ENCODE peak calls at places on chromosome 1, in five cellular contexts. G is vagina, J is spleen, I is IMR-90, P is right lobe of liver. C is an unnamed sample.

GRCh38 chr1:13624526-13624925 is 40.9 kb downstream of the PDPN start:
- DNase-seq in G (no peak), J (no peak), I (no peak), P (no peak), C (no peak)

GRCh38 chr1:53477626-53478025 is 18.4 kb downstream of the DMRTB1 start:
- DNase-seq in G (no peak), J (no peak), I (no peak), P (no peak), C (no peak)

GRCh38 chr1:242890211-242890741 is 364.8 kb downstream of the CEP170 start:
- DNase-seq in G (no peak), J (no peak), I (no peak), P (no peak), C (no peak)

GRCh38 chr1:236035681-236036101 is 29.2 kb downstream of the NID1 start:
- DNase-seq in G (no peak), J (no peak), I (peak; percentile 53), P (no peak), C (peak; percentile 69)

GRCh38 chr1:198929961-198930599 is 291.2 kb downstream of the PTPRC start:
- DNase-seq in G (no peak), J (no peak), I (peak; percentile 31), P (no peak), C (no peak)

GRCh38 chr1:2929335-2929734 is 91.9 kb upstream of the ACTRT2 start:
- DNase-seq in G (no peak), J (no peak), I (no peak), P (no peak), C (no peak)

GRCh38 chr1:15256584-15256983 is 9.6 kb downstream of the FHAD1 start:
- DNase-seq in G (no peak), J (no peak), I (no peak), P (no peak), C (no peak)

GRCh38 chr1:84078824-84079167 is 65.3 kb upstream of the PRKACB start:
- DNase-seq in G (no peak), J (no peak), I (no peak), P (no peak), C (no peak)

GRCh38 chr1:155062702-155063411 is 683 bp upstream of the EFNA4 start:
- DNase-seq in G (no peak), J (peak; percentile 89), I (peak; percentile 33), P (no peak), C (no peak)

GRCh38 chr1:119909890-119910596 is 13.7 kb upstream of the ADAM30 start:
- DNase-seq in G (no peak), J (no peak), I (no peak), P (no peak), C (no peak)

GRCh38 chr1:17866451-17867029 is 111.4 kb downstream of the ACTL8 start:
- DNase-seq in G (no peak), J (no peak), I (peak; percentile 95), P (no peak), C (no peak)

GRCh38 chr1:68225781-68226180 is 6.5 kb downstream of the WLS start:
- DNase-seq in G (no peak), J (no peak), I (peak; percentile 30), P (no peak), C (no peak)

GRCh38 chr1:27539901-27540861 is 50.2 kb upstream of the WASF2 start:
- DNase-seq in G (no peak), J (no peak), I (peak; percentile 75), P (no peak), C (no peak)

DNA sequence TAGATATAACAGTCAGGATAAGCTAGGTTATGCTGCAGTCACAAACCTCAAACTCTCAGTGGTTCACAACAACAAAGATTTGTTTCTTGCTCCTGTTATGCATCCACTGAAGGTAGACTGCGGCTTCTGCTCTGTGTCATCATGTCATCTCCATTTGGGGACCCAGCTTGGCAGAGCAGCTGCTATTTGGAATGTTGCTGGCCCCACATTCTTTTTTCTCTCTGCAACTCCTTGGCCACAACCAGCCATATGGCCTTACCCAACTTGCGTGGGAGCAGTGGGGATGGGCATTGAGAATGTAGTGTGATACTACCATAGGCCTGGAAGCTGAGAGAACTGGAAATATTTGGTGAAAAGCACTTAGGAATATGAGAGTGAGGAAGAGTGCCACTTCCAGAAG is 26.4 kb downstream of the AGO4 start:
- DNase-seq in G (no peak), J (no peak), I (no peak), P (no peak), C (no peak)
- H3K36me3 ChIP-seq in G (no peaks in the 10 kb centered on the region), J (peaks cover 100% of the 10 kb centered on the region), I (peaks cover 32% of the 10 kb centered on the region), P (peaks cover 44% of the 10 kb centered on the region), C (no peaks in the 10 kb centered on the region)

DNA sequence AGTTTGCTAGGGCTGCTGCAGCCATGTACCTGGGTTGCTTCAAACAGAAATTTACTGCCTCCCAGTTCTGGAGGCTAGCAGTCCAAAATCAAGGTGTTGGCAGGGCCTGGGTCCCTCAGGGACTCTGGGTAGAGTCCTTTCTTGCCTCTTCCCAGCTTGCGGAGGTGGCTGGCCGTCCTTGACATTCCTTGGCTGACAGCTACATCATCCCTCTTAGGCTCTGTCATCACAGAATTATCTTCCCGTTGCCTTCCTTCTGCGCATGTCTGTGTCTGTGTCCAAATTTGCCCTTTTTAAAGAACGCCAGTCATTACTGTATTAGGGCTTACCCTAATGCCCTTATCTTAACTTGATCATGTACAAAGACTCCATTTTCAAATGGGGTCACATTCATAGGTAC is 37.6 kb upstream of the PGBD5 start:
- DNase-seq in G (no peak), J (no peak), I (no peak), P (no peak), C (no peak)
- TF ChIP-seq POLR2A in G (no peak), J (no peak), I (no peak), P (no peak), C (no peak)

DNA sequence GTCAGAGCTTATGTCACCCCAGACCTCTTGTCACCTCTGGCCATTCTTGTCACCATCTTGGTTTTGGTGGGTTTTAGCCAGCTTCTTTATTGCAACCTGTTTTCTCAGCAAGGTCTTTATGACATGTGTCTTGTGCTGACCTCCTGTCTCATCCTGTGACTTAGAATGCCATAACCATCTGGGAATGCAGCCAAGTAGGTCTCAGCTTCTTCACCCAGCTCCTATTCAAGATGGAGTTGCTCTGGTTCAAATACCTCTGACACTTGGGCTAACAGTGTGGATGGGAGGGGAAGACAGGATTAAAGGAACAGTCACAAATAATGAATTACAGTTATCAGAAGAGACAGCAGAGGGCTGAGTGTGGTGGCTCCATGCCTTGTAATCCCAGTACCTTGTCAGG is 30.5 kb upstream of the PIK3CD start:
- DNase-seq in G (no peak), J (no peak), I (no peak), P (no peak), C (no peak)
- H3K36me3 ChIP-seq in G (no peaks in the 10 kb centered on the region), J (no peaks in the 10 kb centered on the region), I (no peaks in the 10 kb centered on the region), P (no peaks in the 10 kb centered on the region), C (no peaks in the 10 kb centered on the region)

GRCh38 chr1:208835781-208836180 is 591.6 kb upstream of the PLXNA2 start:
- DNase-seq in G (no peak), J (no peak), I (no peak), P (no peak), C (no peak)
- TF ChIP-seq POLR2A in G (no peak), J (no peak), I (no peak), P (no peak), C (no peak)

DNA sequence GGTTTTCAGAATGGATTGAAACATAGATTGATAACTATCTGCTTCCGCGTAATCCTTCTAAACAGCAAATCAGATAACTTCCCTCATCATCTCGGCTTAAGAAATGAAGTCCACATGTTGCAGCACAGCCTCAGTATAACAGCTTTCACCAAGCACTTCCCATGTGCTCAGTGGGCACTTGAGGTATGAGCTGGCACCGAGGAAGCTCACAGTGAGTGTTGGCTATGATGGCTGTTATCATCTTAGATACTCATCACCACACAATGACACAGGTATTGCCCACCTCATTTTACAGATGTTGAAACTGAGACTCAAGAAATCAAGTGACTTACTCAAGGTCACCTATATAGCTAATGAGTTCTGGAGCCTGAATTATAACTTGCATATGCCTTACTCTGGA is 43.3 kb downstream of the RCSD1 start:
- DNase-seq in G (no peak), J (no peak), I (no peak), P (no peak), C (no peak)
- H3K36me3 ChIP-seq in G (no peaks in the 10 kb centered on the region), J (peaks cover 90% of the 10 kb centered on the region), I (no peaks in the 10 kb centered on the region), P (peaks cover 3% of the 10 kb centered on the region), C (no peaks in the 10 kb centered on the region)

DNA sequence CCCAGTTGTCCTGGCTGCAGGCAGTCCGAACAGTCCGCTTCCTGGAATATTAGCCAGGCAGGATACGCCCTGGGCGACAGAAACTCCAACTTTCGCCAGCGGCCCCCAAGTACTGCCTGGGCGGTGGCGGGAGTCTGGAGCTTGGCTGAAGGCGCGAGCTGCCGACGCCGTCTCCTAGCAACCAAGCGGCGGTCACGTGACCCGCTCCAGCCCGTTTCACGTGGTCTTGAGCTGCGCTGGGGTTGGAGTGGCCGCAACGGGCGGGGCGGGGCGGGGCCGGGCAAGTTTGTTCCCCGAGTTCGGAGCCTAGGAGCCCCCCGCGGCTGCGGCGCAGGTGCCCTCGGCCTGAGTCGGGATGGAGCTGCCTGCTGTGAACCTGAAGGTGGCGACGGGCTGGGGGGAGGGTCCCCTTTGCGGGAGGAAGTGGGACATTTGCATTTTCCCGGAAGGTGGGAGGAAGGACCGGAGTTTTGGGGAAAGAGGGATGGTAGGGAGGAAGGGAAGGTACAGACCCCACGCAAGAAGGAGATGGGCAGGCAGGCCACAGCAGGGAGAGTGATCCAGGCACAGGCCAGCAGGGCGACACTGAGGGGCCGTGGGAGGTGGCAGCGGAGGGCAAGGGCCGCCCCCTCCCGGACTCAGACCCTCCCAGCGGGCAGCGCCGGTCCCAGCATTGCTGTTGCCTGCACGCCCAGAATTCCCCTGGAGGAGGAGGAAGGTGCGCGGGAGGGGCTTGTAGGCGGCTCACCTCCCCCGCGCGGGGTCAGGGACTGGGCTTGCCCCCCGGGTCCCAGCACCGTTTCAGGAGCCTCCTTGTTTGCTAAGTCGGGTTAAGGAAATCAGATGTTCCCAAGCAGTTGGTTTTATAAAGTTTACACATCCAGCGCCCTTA is at the start of gene AGTRAP:
- DNase-seq in G (no peak), J (peak; percentile 99), I (peak; percentile 87), P (peak; percentile 97), C (peak; percentile 99)
- TF ChIP-seq POLR2A in G (no peak), J (no peak), I (no peak), P (peak; percentile 15), C (peak; percentile 59)

GRCh38 chr1:1788136-1788535 is 9.9 kb upstream of the NADK start:
- DNase-seq in G (no peak), J (no peak), I (no peak), P (no peak), C (no peak)
- H3K36me3 ChIP-seq in G (peaks cover 4% of the 10 kb centered on the region), J (peaks cover 88% of the 10 kb centered on the region), I (peaks cover 69% of the 10 kb centered on the region), P (peaks cover 78% of the 10 kb centered on the region), C (no peaks in the 10 kb centered on the region)